ENCODE peak calls at places on chromosomes 3 and 15, in six cellular contexts. W is GM12878, V is heart left ventricle, L is IMR-90, R is stomach, J is right lobe of liver. C is an unnamed sample. For H3K4me1, the result is how much of the 10 kb centered on the place peaks cover.

GRCh38 chr15:25439456-25439836 is 622 bp upstream of the UBE3A start:
- DNase-seq in W (no peak), V (no peak), L (peak), R (peak), J (no peak), C (no peak)

GRCh38 chr15:27133244-27133643 is 162.3 kb downstream of the GABRG3 start:
- DNase-seq in W (no peak), V (no peak), L (no peak), R (no peak), J (no peak), C (no peak)

GRCh38 chr3:23740517-23741402 is 65.0 kb upstream of the UBE2E1 start:
- DNase-seq in W (no peak), V (no peak), L (no peak), R (peak), J (no peak), C (no peak)

GRCh38 chr3:195269375-195270078 is 1.4 kb downstream of the XXYLT1 start:
- DNase-seq in W (no peak), V (no peak), L (no peak), R (no peak), J (no peak), C (no peak)

GRCh38 chr15:58052334-58052733 is 13.2 kb downstream of the ALDH1A2 start:
- DNase-seq in W (no peak), V (no peak), L (no peak), R (no peak), J (no peak), C (no peak)

GRCh38 chr15:32956006-32956405 is 238.2 kb downstream of the GREM1 start:
- DNase-seq in W (no peak), V (no peak), L (peak), R (no peak), J (no peak), C (no peak)

GRCh38 chr15:33700695-33701303 is 267.5 kb upstream of the CHRM5 start:
- DNase-seq in W (peak), V (peak), L (peak), R (peak), J (peak), C (peak)

GRCh38 chr15:68678746-68679145 is 100.0 kb downstream of the CORO2B start:
- DNase-seq in W (no peak), V (no peak), L (no peak), R (no peak), J (no peak), C (no peak)

GRCh38 chr3:154904328-154904727 is 175.8 kb upstream of the MME start:
- DNase-seq in W (no peak), V (no peak), L (peak), R (no peak), J (no peak), C (no peak)

GRCh38 chr3:194275231-194275671 is 75.9 kb downstream of the CPN2 start:
- DNase-seq in W (no peak), V (peak), L (no peak), R (no peak), J (no peak), C (no peak)

GRCh38 chr3:18288243-18288642 is 136.9 kb downstream of the SATB1 start:
- DNase-seq in W (no peak), V (no peak), L (no peak), R (no peak), J (no peak), C (no peak)

GRCh38 chr15:86915811-86916331 is 836.2 kb downstream of the AGBL1 start:
- DNase-seq in W (no peak), V (no peak), L (peak), R (no peak), J (no peak), C (no peak)

GRCh38 chr3:167350245-167350862 is 29.7 kb downstream of the ZBBX start:
- DNase-seq in W (no peak), V (no peak), L (no peak), R (no peak), J (no peak), C (no peak)

GRCh38 chr15:74555192-74555591 is 14.2 kb downstream of the ARID3B start:
- DNase-seq in W (no peak), V (no peak), L (no peak), R (no peak), J (no peak), C (no peak)

GRCh38 chr3:172182797-172183196 is 143.4 kb downstream of the FNDC3B start:
- DNase-seq in W (no peak), V (no peak), L (no peak), R (no peak), J (no peak), C (no peak)

GRCh38 chr15:101497484-101498034 is 8.1 kb upstream of the PCSK6 start:
- DNase-seq in W (no peak), V (no peak), L (no peak), R (no peak), J (no peak), C (no peak)

GRCh38 chr15:84685304-84685703 is 27.3 kb upstream of the NMB start:
- DNase-seq in W (no peak), V (peak), L (peak), R (no peak), J (peak), C (no peak)

GRCh38 chr15:37007301-37007700 is 93.0 kb downstream of the MEIS2 start:
- DNase-seq in W (no peak), V (no peak), L (no peak), R (no peak), J (no peak), C (no peak)

GRCh38 chr3:43024183-43024865 is 45.2 kb downstream of the GASK1A start:
- DNase-seq in W (no peak), V (no peak), L (no peak), R (no peak), J (no peak), C (peak)

GRCh38 chr3:101724329-101725191 is at the start of gene CEP97:
- DNase-seq in W (peak), V (peak), L (peak), R (peak), J (peak), C (peak)
- TF ChIP-seq POLR2A in W (peak), V (peak), L (no peak), R (no peak), J (no peak), C (peak)

DNA sequence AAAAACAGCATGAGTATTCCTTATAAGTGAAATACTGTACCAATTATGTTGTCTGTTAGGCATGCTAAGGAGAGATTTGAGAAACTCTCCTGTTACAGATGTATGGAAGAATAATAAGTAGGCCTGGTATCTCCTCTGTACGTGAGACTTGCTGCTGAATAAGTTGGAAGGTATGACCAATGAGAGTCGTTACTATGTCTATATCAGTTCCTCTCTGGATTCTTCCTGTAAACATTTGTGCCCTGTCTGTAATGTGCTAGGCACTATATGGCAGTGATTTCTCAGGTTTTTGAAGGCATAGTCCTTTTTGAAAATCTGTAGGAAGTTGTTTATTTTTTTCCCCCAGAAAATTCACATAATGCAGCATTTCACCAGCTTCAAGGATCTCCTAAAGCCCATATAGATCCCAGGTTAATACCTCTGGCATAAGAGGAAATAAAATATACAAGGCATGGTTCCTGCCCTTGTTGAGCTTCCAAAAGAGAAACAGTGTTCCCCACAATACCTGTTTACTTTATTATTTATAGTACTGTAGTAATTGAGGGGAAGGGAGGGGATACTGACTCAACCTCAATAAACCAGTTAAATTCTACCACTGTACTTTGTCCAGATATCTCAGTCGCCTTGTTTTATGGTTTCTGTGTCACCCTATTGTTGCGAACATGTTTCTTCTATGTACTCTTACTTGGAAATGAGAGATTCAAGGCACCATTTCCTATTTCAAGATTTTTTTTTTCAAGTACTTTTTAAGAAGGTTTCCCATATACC is 28.6 kb downstream of the MAP2K5 start:
- DNase-seq in W (no peak), V (no peak), L (no peak), R (no peak), J (no peak), C (no peak)
- H3K27ac ChIP-seq in W (no peak), V (no peak), L (no peak), R (no peak), J (no peak), C (peak)

DNA sequence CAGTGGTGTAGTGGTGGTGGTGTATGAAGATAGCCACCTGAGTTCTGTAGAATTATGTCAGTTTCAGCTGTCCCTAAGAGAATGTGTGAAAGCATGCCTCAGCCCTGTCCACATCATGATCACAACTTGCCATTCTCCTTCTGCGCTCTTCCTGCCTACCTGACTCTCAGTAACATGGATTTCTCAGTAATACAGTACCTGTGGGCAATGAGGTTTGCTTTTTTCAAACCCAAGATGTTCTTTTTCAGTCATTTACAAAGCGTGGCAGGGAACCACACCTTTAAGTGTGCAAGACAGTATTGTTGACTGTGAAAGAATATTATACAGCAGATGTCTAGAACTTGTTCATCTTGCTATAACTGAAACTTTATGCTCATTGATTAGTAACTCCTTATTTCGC is 38.9 kb downstream of the PSMD6 start:
- DNase-seq in W (no peak), V (no peak), L (no peak), R (no peak), J (no peak), C (no peak)
- H3K4me1 ChIP-seq in W (under half), V (under half), L (under half), R (under half), J (under half), C (under half)

GRCh38 chr3:56915969-56916586 is 114.3 kb upstream of the ARHGEF3 start:
- DNase-seq in W (peak), V (peak), L (no peak), R (peak), J (peak), C (peak)
- TF ChIP-seq POLR2A in W (peak), V (no peak), L (no peak), R (no peak), J (no peak), C (no peak)